ENCODE peak calls at places on chromosomes 3 and 15, in eight cellular contexts. K is mammary epithelial cell; O is psoas muscle; M is body of pancreas; Q is AG04450; H is CD8-positive, alpha-beta T cell; X is neural progenitor cell; E is heart right ventricle. A is an unnamed sample.

GRCh38 chr3:138118863-138119766 is 3.7 kb upstream of the DZIP1L start:
- DNase-seq in K (peak; percentile 67), O (peak; percentile 68), M (peak; percentile 81), Q (peak; percentile 29), H (no peak), X (peak; percentile 77), E (peak; percentile 79), A (peak; percentile 39)

GRCh38 chr15:78917888-78918287 is 27.0 kb downstream of the CTSH start:
- DNase-seq in K (no peak), O (no peak), M (no peak), Q (no peak), H (no peak), X (no peak), E (no peak), A (no peak)

GRCh38 chr15:85792872-85793621 is 1.7 kb downstream of the KLHL25 start:
- DNase-seq in K (peak; percentile 40), O (no peak), M (no peak), Q (no peak), H (no peak), X (no peak), E (no peak), A (no peak)

GRCh38 chr15:79522656-79523055 is 90.5 kb downstream of the MINAR1 start:
- DNase-seq in K (no peak), O (no peak), M (no peak), Q (no peak), H (no peak), X (peak; percentile 31), E (no peak), A (no peak)

GRCh38 chr15:92109485-92109884 is 256.0 kb downstream of the SLCO3A1 start:
- DNase-seq in K (no peak), O (no peak), M (no peak), Q (no peak), H (no peak), X (no peak), E (no peak), A (no peak)

GRCh38 chr3:157290761-157291160 is 130.8 kb upstream of the CCNL1 start:
- DNase-seq in K (no peak), O (no peak), M (no peak), Q (peak; percentile 21), H (no peak), X (no peak), E (no peak), A (no peak)

GRCh38 chr15:70116317-70116716 is 18.6 kb upstream of the TLE3 start:
- DNase-seq in K (no peak), O (no peak), M (no peak), Q (no peak), H (no peak), X (no peak), E (no peak), A (no peak)

GRCh38 chr15:78427985-78428384 is 10.0 kb upstream of the IREB2 start:
- DNase-seq in K (no peak), O (no peak), M (no peak), Q (no peak), H (no peak), X (no peak), E (no peak), A (no peak)

GRCh38 chr3:178041931-178042330 is 494.3 kb upstream of the KCNMB2 start:
- DNase-seq in K (no peak), O (no peak), M (no peak), Q (no peak), H (no peak), X (no peak), E (no peak), A (no peak)

GRCh38 chr15:72609862-72610261 is 44.6 kb upstream of the GOLGA6B start:
- DNase-seq in K (no peak), O (no peak), M (no peak), Q (no peak), H (no peak), X (no peak), E (no peak), A (no peak)

GRCh38 chr3:22916933-22917332 is 286.2 kb upstream of the UBE2E2 start:
- DNase-seq in K (no peak), O (no peak), M (no peak), Q (no peak), H (no peak), X (no peak), E (no peak), A (no peak)

GRCh38 chr3:50150863-50151686 is 4.0 kb upstream of the SEMA3F start:
- DNase-seq in K (peak; percentile 67), O (no peak), M (no peak), Q (no peak), H (no peak), X (peak; percentile 78), E (no peak), A (no peak)

GRCh38 chr3:186582541-186582940 is 12.0 kb downstream of the DNAJB11 start:
- DNase-seq in K (no peak), O (no peak), M (no peak), Q (no peak), H (no peak), X (no peak), E (no peak), A (no peak)

DNA sequence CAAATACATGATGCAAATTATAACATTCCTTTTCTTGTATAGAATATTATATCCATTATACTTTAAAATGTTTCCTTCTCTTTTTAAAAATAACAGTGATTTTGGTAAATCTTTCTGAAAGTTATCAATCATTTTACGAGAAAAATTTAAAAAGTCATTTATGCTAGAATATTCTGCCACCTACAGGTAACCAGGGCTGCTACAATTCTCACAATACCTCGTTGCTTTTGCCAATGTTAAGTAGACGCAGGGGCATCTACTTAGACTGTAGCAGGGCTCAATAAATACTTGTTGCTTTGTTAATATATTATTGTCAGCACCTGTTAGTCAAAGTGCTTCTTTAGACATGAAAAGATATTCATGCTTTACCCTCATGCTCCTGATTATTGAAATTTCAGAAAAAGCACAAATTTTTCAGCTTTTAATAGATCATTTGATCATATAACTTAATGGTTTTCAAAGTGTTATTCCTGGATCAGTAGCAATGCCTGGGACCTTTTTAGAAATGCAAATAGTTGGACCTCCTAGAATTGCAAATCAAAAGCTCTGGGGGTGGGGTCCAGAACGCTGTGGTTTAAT is 223.5 kb upstream of the PDZRN3 start:
- DNase-seq in K (peak; percentile 13), O (no peak), M (peak; percentile 27), Q (no peak), H (no peak), X (peak; percentile 51), E (no peak), A (no peak)
- TF ChIP-seq CTCF in K (peak; percentile 82), O (peak; percentile 79), M (peak; percentile 62), Q (peak; percentile 81), H (no peak), X (peak; percentile 78), E (peak; percentile 81), A (peak; percentile 80)

GRCh38 chr3:34008836-34009479 is 210.5 kb downstream of the PDCD6IP start:
- DNase-seq in K (no peak), O (no peak), M (no peak), Q (no peak), H (no peak), X (no peak), E (no peak), A (no peak)
- H3K27me3 ChIP-seq in K (no peaks in the 10 kb centered on the region), O (no peaks in the 10 kb centered on the region), M (no peaks in the 10 kb centered on the region), Q (no peaks in the 10 kb centered on the region), H (no peaks in the 10 kb centered on the region), X (no peaks in the 10 kb centered on the region), E (no peaks in the 10 kb centered on the region), A (no peaks in the 10 kb centered on the region)

GRCh38 chr3:99877180-99877579 is 59.5 kb downstream of the CMSS1 start:
- DNase-seq in K (no peak), O (no peak), M (no peak), Q (no peak), H (no peak), X (no peak), E (no peak), A (no peak)
- H3K4me3 ChIP-seq in K (no peak overlapping the region), O (peak overlapping the region; percentile 70), M (no peak overlapping the region), Q (peak overlapping the region; percentile 89), H (no peak overlapping the region), X (no peak overlapping the region), E (peak overlapping the region; percentile 69), A (no peak overlapping the region)

GRCh38 chr3:29852767-29853166 is 571.9 kb downstream of the RBMS3 start:
- DNase-seq in K (no peak), O (no peak), M (no peak), Q (no peak), H (no peak), X (no peak), E (no peak), A (no peak)

GRCh38 chr3:29853841-29854397 is 573.0 kb downstream of the RBMS3 start:
- DNase-seq in K (no peak), O (no peak), M (no peak), Q (no peak), H (no peak), X (no peak), E (no peak), A (no peak)

DNA sequence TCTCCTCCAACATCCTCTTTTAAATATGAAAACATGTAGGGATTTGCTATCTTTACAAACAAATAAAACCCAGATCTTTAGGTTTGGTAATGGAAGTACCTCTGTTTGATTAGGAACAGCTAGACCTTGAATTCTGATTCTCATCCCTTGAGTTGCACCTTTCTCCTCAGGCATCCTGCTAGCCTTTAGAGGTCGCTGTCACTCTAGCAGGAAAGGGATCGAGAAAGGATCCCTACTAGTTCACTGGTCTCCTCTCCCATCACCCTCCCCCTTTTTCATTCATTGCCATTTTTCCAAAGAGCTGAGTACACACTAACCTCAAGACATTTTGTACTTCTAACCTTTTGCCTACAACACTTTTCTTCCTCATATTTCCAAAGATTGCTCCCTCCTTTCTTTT is 569.8 kb downstream of the RBMS3 start:
- DNase-seq in K (no peak), O (no peak), M (no peak), Q (no peak), H (no peak), X (peak; percentile 23), E (no peak), A (no peak)
- TF ChIP-seq CTCF in K (no peak), O (no peak), M (no peak), Q (no peak), H (no peak), X (peak; percentile 48), E (no peak), A (no peak)

GRCh38 chr15:71465109-71465508 is 345.2 kb upstream of the NR2E3 start:
- DNase-seq in K (no peak), O (no peak), M (no peak), Q (no peak), H (no peak), X (no peak), E (no peak), A (no peak)
- H3K27me3 ChIP-seq in K (no peaks in the 10 kb centered on the region), O (no peaks in the 10 kb centered on the region), M (no peaks in the 10 kb centered on the region), Q (no peaks in the 10 kb centered on the region), H (no peaks in the 10 kb centered on the region), X (no peaks in the 10 kb centered on the region), E (no peaks in the 10 kb centered on the region), A (no peaks in the 10 kb centered on the region)

GRCh38 chr15:66502491-66502890 is 2.2 kb downstream of the RPL4 start:
- DNase-seq in K (no peak), O (no peak), M (no peak), Q (no peak), H (no peak), X (no peak), E (no peak), A (no peak)
- H3K4me3 ChIP-seq in K (peak overlapping the region; percentile 95), O (peak overlapping the region; percentile 85), M (no peak overlapping the region), Q (peak overlapping the region; percentile 97), H (no peak overlapping the region), X (peak overlapping the region; percentile 87), E (peak overlapping the region; percentile 99), A (peak overlapping the region; percentile 90)

A was measured in kidney epithelial cell.